ENCODE peak calls at places on chromosome 3, in six cellular contexts. One of them, this sample, is unnamed.

GRCh38 chr3:139020036-139020867 is 474 bp downstream of the PRR23B start:
- DNase-seq in ovary: no peak
- DNase-seq in IMR-90: no peak
- DNase-seq in tibial nerve: no peak
- DNase-seq in A549: no peak
- DNase-seq in testis: no peak
- DNase-seq in this sample: no peak

GRCh38 chr3:86967062-86967461 is 23.9 kb downstream of the VGLL3 start:
- DNase-seq in ovary: no peak
- DNase-seq in IMR-90: no peak
- DNase-seq in tibial nerve: no peak
- DNase-seq in A549: no peak
- DNase-seq in testis: no peak
- DNase-seq in this sample: no peak

GRCh38 chr3:139225551-139225950 is 118.3 kb upstream of the MRPS22 start:
- DNase-seq in ovary: no peak
- DNase-seq in IMR-90: peak; percentile 15
- DNase-seq in tibial nerve: no peak
- DNase-seq in A549: no peak
- DNase-seq in testis: no peak
- DNase-seq in this sample: no peak

GRCh38 chr3:194382196-194382891 is 12.8 kb upstream of the LRRC15 start:
- DNase-seq in ovary: no peak
- DNase-seq in IMR-90: no peak
- DNase-seq in tibial nerve: no peak
- DNase-seq in A549: no peak
- DNase-seq in testis: no peak
- DNase-seq in this sample: no peak

GRCh38 chr3:67500699-67501098 is 153.7 kb downstream of the SUCLG2 start:
- DNase-seq in ovary: no peak
- DNase-seq in IMR-90: no peak
- DNase-seq in tibial nerve: no peak
- DNase-seq in A549: no peak
- DNase-seq in testis: no peak
- DNase-seq in this sample: peak; percentile 59

GRCh38 chr3:4814302-4814903 is 164.8 kb upstream of the BHLHE40 start:
- DNase-seq in ovary: no peak
- DNase-seq in IMR-90: no peak
- DNase-seq in tibial nerve: peak; percentile 34
- DNase-seq in A549: no peak
- DNase-seq in testis: no peak
- DNase-seq in this sample: no peak

GRCh38 chr3:150317469-150317868 is 90.6 kb upstream of the TSC22D2 start:
- DNase-seq in ovary: no peak
- DNase-seq in IMR-90: no peak
- DNase-seq in tibial nerve: no peak
- DNase-seq in A549: peak; percentile 75
- DNase-seq in testis: no peak
- DNase-seq in this sample: no peak

GRCh38 chr3:194802125-194802433 is 116.4 kb downstream of the FAM43A start:
- DNase-seq in ovary: no peak
- DNase-seq in IMR-90: no peak
- DNase-seq in tibial nerve: no peak
- DNase-seq in A549: no peak
- DNase-seq in testis: no peak
- DNase-seq in this sample: no peak

GRCh38 chr3:113985526-113985925 is 37.7 kb downstream of the ZDHHC23 start:
- DNase-seq in ovary: no peak
- DNase-seq in IMR-90: no peak
- DNase-seq in tibial nerve: no peak
- DNase-seq in A549: no peak
- DNase-seq in testis: no peak
- DNase-seq in this sample: no peak

GRCh38 chr3:23915537-23916108 is 1.2 kb downstream of the NKIRAS1 start:
- DNase-seq in ovary: no peak
- DNase-seq in IMR-90: peak; percentile 64
- DNase-seq in tibial nerve: no peak
- DNase-seq in A549: no peak
- DNase-seq in testis: peak; percentile 41
- DNase-seq in this sample: peak; percentile 62

GRCh38 chr3:107950413-107950812 is 140.4 kb downstream of the CD47 start:
- DNase-seq in ovary: no peak
- DNase-seq in IMR-90: no peak
- DNase-seq in tibial nerve: no peak
- DNase-seq in A549: no peak
- DNase-seq in testis: no peak
- DNase-seq in this sample: no peak

GRCh38 chr3:2860626-2861025 is 249.5 kb downstream of the IL5RA start:
- DNase-seq in ovary: no peak
- DNase-seq in IMR-90: no peak
- DNase-seq in tibial nerve: no peak
- DNase-seq in A549: no peak
- DNase-seq in testis: no peak
- DNase-seq in this sample: no peak

GRCh38 chr3:187027531-187027936 is 97.2 kb downstream of the ST6GAL1 start:
- DNase-seq in ovary: no peak
- DNase-seq in IMR-90: no peak
- DNase-seq in tibial nerve: no peak
- DNase-seq in A549: no peak
- DNase-seq in testis: no peak
- DNase-seq in this sample: peak; percentile 30

GRCh38 chr3:133944641-133945441 is 49.2 kb upstream of the RAB6B start:
- DNase-seq in ovary: no peak
- DNase-seq in IMR-90: peak; percentile 69
- DNase-seq in tibial nerve: no peak
- DNase-seq in A549: no peak
- DNase-seq in testis: no peak
- DNase-seq in this sample: no peak

GRCh38 chr3:122067588-122068240 is 12.6 kb downstream of the CD86 start:
- DNase-seq in ovary: no peak
- DNase-seq in IMR-90: no peak
- DNase-seq in tibial nerve: no peak
- DNase-seq in A549: no peak
- DNase-seq in testis: no peak
- DNase-seq in this sample: no peak

GRCh38 chr3:194760740-194761139 is 75.1 kb downstream of the FAM43A start:
- DNase-seq in ovary: no peak
- DNase-seq in IMR-90: no peak
- DNase-seq in tibial nerve: no peak
- DNase-seq in A549: no peak
- DNase-seq in testis: no peak
- DNase-seq in this sample: no peak

GRCh38 chr3:13104511-13104910 is 31.3 kb upstream of the IQSEC1 start:
- DNase-seq in ovary: no peak
- DNase-seq in IMR-90: no peak
- DNase-seq in tibial nerve: peak; percentile 0
- DNase-seq in A549: no peak
- DNase-seq in testis: no peak
- DNase-seq in this sample: no peak

GRCh38 chr3:28726840-28727239 is 378.2 kb upstream of the AZI2 start:
- DNase-seq in ovary: no peak
- DNase-seq in IMR-90: no peak
- DNase-seq in tibial nerve: no peak
- DNase-seq in A549: peak; percentile 31
- DNase-seq in testis: peak; percentile 74
- DNase-seq in this sample: no peak

GRCh38 chr3:107962946-107963345 is 127.9 kb downstream of the CD47 start:
- DNase-seq in ovary: no peak
- DNase-seq in IMR-90: peak; percentile 36
- DNase-seq in tibial nerve: no peak
- DNase-seq in A549: peak; percentile 35
- DNase-seq in testis: no peak
- DNase-seq in this sample: peak; percentile 52

GRCh38 chr3:140250010-140250825 is 315.2 kb downstream of the CLSTN2 start:
- DNase-seq in ovary: no peak
- DNase-seq in IMR-90: no peak
- DNase-seq in tibial nerve: no peak
- DNase-seq in A549: no peak
- DNase-seq in testis: no peak
- DNase-seq in this sample: no peak

GRCh38 chr3:119700269-119700919 is 2.4 kb upstream of the CFAP91 start:
- DNase-seq in ovary: no peak
- DNase-seq in IMR-90: peak; percentile 57
- DNase-seq in tibial nerve: no peak
- DNase-seq in A549: peak; percentile 69
- DNase-seq in testis: no peak
- DNase-seq in this sample: peak; percentile 80

GRCh38 chr3:184937611-184938010 is 125.6 kb downstream of the VPS8 start:
- DNase-seq in ovary: no peak
- DNase-seq in IMR-90: no peak
- DNase-seq in tibial nerve: no peak
- DNase-seq in A549: no peak
- DNase-seq in testis: no peak
- DNase-seq in this sample: no peak

GRCh38 chr3:56536735-56537134 is 20.2 kb upstream of the CCDC66 start:
- DNase-seq in ovary: no peak
- DNase-seq in IMR-90: no peak
- DNase-seq in tibial nerve: no peak
- DNase-seq in A549: no peak
- DNase-seq in testis: no peak
- DNase-seq in this sample: no peak

GRCh38 chr3:153961498-153961897 is 159.7 kb upstream of the ARHGEF26 start:
- DNase-seq in ovary: no peak
- DNase-seq in IMR-90: no peak
- DNase-seq in tibial nerve: no peak
- DNase-seq in A549: no peak
- DNase-seq in testis: no peak
- DNase-seq in this sample: no peak

GRCh38 chr3:30453364-30454039 is 152.9 kb upstream of the TGFBR2 start:
- DNase-seq in ovary: no peak
- DNase-seq in IMR-90: no peak
- DNase-seq in tibial nerve: no peak
- DNase-seq in A549: no peak
- DNase-seq in testis: no peak
- DNase-seq in this sample: no peak

GRCh38 chr3:12495749-12496452 is 11.6 kb downstream of the TSEN2 start:
- DNase-seq in ovary: no peak
- DNase-seq in IMR-90: no peak
- DNase-seq in tibial nerve: no peak
- DNase-seq in A549: no peak
- DNase-seq in testis: no peak
- DNase-seq in this sample: no peak

GRCh38 chr3:194148383-194148782 is 12.4 kb downstream of the HES1 start:
- DNase-seq in ovary: peak; percentile 55
- DNase-seq in IMR-90: peak; percentile 34
- DNase-seq in tibial nerve: peak; percentile 23
- DNase-seq in A549: no peak
- DNase-seq in testis: no peak
- DNase-seq in this sample: no peak

GRCh38 chr3:133965033-133965570 is 64.6 kb downstream of the SLCO2A1 start:
- DNase-seq in ovary: no peak
- DNase-seq in IMR-90: peak; percentile 31
- DNase-seq in tibial nerve: no peak
- DNase-seq in A549: no peak
- DNase-seq in testis: no peak
- DNase-seq in this sample: no peak

GRCh38 chr3:7871161-7871560 is 630.5 kb upstream of the LMCD1 start:
- DNase-seq in ovary: no peak
- DNase-seq in IMR-90: no peak
- DNase-seq in tibial nerve: no peak
- DNase-seq in A549: no peak
- DNase-seq in testis: no peak
- DNase-seq in this sample: no peak

GRCh38 chr3:170555329-170555728 is 30.5 kb downstream of the SLC7A14 start:
- DNase-seq in ovary: no peak
- DNase-seq in IMR-90: peak; percentile 68
- DNase-seq in tibial nerve: no peak
- DNase-seq in A549: no peak
- DNase-seq in testis: no peak
- DNase-seq in this sample: no peak

GRCh38 chr3:71451812-71452211 is 131.7 kb downstream of the FOXP1 start:
- DNase-seq in ovary: no peak
- DNase-seq in IMR-90: no peak
- DNase-seq in tibial nerve: no peak
- DNase-seq in A549: no peak
- DNase-seq in testis: no peak
- DNase-seq in this sample: no peak
- H3K4me1 ChIP-seq in ovary: peaks cover 4% of the 10 kb centered on the region
- H3K4me1 ChIP-seq in IMR-90: peaks cover 20% of the 10 kb centered on the region
- H3K4me1 ChIP-seq in tibial nerve: no peaks in the 10 kb centered on the region
- H3K4me1 ChIP-seq in A549: peaks cover 12% of the 10 kb centered on the region
- H3K4me1 ChIP-seq in testis: no peaks in the 10 kb centered on the region
- H3K4me1 ChIP-seq in this sample: peaks cover 5% of the 10 kb centered on the region

GRCh38 chr3:192514754-192515660 is 212.3 kb downstream of the FGF12 start:
- DNase-seq in ovary: no peak
- DNase-seq in IMR-90: no peak
- DNase-seq in tibial nerve: no peak
- DNase-seq in A549: peak; percentile 13
- DNase-seq in testis: peak; percentile 69
- DNase-seq in this sample: peak; percentile 26
- H3K27ac ChIP-seq in ovary: no peak overlapping the region
- H3K27ac ChIP-seq in IMR-90: no peak overlapping the region
- H3K27ac ChIP-seq in tibial nerve: no peak overlapping the region
- H3K27ac ChIP-seq in A549: no peak overlapping the region
- H3K27ac ChIP-seq in testis: no peak overlapping the region
- H3K27ac ChIP-seq in this sample: no peak overlapping the region

GRCh38 chr3:188946837-188947236 is 224.9 kb upstream of the TPRG1 start:
- DNase-seq in ovary: no peak
- DNase-seq in IMR-90: no peak
- DNase-seq in tibial nerve: no peak
- DNase-seq in A549: no peak
- DNase-seq in testis: no peak
- DNase-seq in this sample: no peak
- H3K4me1 ChIP-seq in ovary: peaks cover 23% of the 10 kb centered on the region
- H3K4me1 ChIP-seq in IMR-90: peaks cover 19% of the 10 kb centered on the region
- H3K4me1 ChIP-seq in tibial nerve: no peaks in the 10 kb centered on the region
- H3K4me1 ChIP-seq in A549: peaks cover 43% of the 10 kb centered on the region
- H3K4me1 ChIP-seq in testis: peaks cover 41% of the 10 kb centered on the region
- H3K4me1 ChIP-seq in this sample: no peaks in the 10 kb centered on the region

GRCh38 chr3:183372911-183373310 is 55.5 kb downstream of the MCF2L2 start:
- DNase-seq in ovary: no peak
- DNase-seq in IMR-90: no peak
- DNase-seq in tibial nerve: no peak
- DNase-seq in A549: no peak
- DNase-seq in testis: no peak
- DNase-seq in this sample: no peak

GRCh38 chr3:183370391-183370790 is 58.0 kb downstream of the MCF2L2 start:
- DNase-seq in ovary: no peak
- DNase-seq in IMR-90: peak; percentile 4
- DNase-seq in tibial nerve: no peak
- DNase-seq in A549: no peak
- DNase-seq in testis: no peak
- DNase-seq in this sample: no peak

GRCh38 chr3:183369117-183369516 is 59.3 kb downstream of the MCF2L2 start:
- DNase-seq in ovary: no peak
- DNase-seq in IMR-90: no peak
- DNase-seq in tibial nerve: no peak
- DNase-seq in A549: no peak
- DNase-seq in testis: no peak
- DNase-seq in this sample: no peak

GRCh38 chr3:183369626-183370025 is 58.8 kb downstream of the MCF2L2 start:
- DNase-seq in ovary: no peak
- DNase-seq in IMR-90: no peak
- DNase-seq in tibial nerve: no peak
- DNase-seq in A549: no peak
- DNase-seq in testis: no peak
- DNase-seq in this sample: no peak

DNA sequence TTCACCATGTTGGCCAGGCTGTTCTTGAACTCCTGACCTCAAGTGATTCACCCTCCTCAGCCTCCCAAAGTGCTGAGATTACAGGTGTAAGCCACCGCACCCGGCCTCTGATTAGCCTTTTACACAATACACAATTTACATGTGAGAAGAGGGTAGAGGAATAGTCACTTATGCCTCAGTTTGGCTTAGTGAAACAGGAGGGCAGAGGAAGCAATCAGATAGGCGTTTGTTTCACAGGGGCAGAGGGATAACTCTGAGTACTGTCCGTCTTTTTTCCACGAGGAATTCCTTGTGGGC is 56.8 kb downstream of the MCF2L2 start:
- DNase-seq in ovary: no peak
- DNase-seq in IMR-90: no peak
- DNase-seq in tibial nerve: no peak
- DNase-seq in A549: no peak
- DNase-seq in testis: no peak
- DNase-seq in this sample: peak; percentile 25
- H3K27ac ChIP-seq in ovary: no peak overlapping the region
- H3K27ac ChIP-seq in IMR-90: no peak overlapping the region
- H3K27ac ChIP-seq in tibial nerve: no peak overlapping the region
- H3K27ac ChIP-seq in A549: peak overlapping the region; percentile 83
- H3K27ac ChIP-seq in testis: no peak overlapping the region
- H3K27ac ChIP-seq in this sample: no peak overlapping the region

This sample was measured in small intestine.